ENCODE peak calls at places on chromosomes 3 and 15, in five cellular contexts. Q is IMR-90, O is SK-N-SH, I is GM12878, E is K562. Y is an unnamed sample.

GRCh38 chr15:76217029-76217866 is 94.0 kb downstream of the ETFA start:
- DNase-seq in Q (peak), O (no peak), I (no peak), E (no peak), Y (no peak)

GRCh38 chr3:123338021-123338619 is 110.8 kb downstream of the ADCY5 start:
- DNase-seq in Q (no peak), O (no peak), I (no peak), E (no peak), Y (no peak)

GRCh38 chr3:152209776-152210175 is 59.0 kb upstream of the MBNL1 start:
- DNase-seq in Q (no peak), O (no peak), I (no peak), E (no peak), Y (no peak)

GRCh38 chr15:25504307-25504706 is 65.5 kb upstream of the UBE3A start:
- DNase-seq in Q (peak), O (no peak), I (no peak), E (no peak), Y (no peak)

GRCh38 chr15:64566629-64567427 is 106.5 kb downstream of the ZNF609 start:
- DNase-seq in Q (no peak), O (no peak), I (no peak), E (peak), Y (no peak)

GRCh38 chr3:156033428-156033827 is 87.0 kb upstream of the KCNAB1 start:
- DNase-seq in Q (no peak), O (no peak), I (no peak), E (no peak), Y (no peak)

GRCh38 chr15:87500240-87500639 is 756.3 kb downstream of the NTRK3 start:
- DNase-seq in Q (no peak), O (peak), I (no peak), E (no peak), Y (no peak)

GRCh38 chr3:32818431-32819085 is 761 bp downstream of the TRIM71 start:
- DNase-seq in Q (no peak), O (peak), I (no peak), E (no peak), Y (no peak)

GRCh38 chr15:81955709-81956108 is 90.1 kb downstream of the MEX3B start:
- DNase-seq in Q (peak), O (no peak), I (no peak), E (no peak), Y (no peak)

GRCh38 chr3:194871864-194872668 is 186.4 kb downstream of the FAM43A start:
- DNase-seq in Q (peak), O (peak), I (no peak), E (no peak), Y (peak)
- TF ChIP-seq RCOR1 in Q (no peak), O (no peak), I (no peak), E (no peak), Y (no peak)

DNA sequence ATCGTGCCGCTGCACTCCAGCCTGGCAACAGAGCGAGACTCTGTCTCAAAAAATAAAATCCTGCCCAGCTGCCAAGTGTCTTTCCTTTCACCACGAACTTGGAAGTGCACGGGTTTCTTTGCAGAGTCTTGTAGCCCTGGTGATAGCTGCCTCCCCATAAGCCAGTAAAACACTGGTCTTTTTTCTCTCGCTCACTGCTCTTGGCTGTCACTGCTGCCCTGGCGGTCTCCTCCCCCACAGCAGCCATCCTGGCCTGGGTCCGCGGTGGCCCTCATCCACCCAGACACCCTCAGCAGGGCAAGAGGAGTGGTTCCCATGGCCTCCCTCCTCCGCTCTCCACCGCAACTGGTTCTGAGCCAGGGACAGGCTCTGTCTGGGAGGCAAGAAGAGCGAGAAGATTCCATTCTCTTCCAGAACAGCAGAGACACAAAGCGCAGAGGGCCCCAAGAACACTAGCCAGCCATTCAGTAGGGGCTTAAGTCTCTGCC is 44.4 kb downstream of the KLHL25 start:
- DNase-seq in Q (peak), O (no peak), I (no peak), E (no peak), Y (no peak)
- TF ChIP-seq RCOR1 in Q (no peak), O (no peak), I (no peak), E (no peak), Y (no peak)

GRCh38 chr3:11588755-11589154 is 55.0 kb downstream of the VGLL4 start:
- DNase-seq in Q (no peak), O (no peak), I (no peak), E (no peak), Y (no peak)

GRCh38 chr3:11592460-11593298 is 51.0 kb downstream of the VGLL4 start:
- DNase-seq in Q (peak), O (no peak), I (no peak), E (no peak), Y (no peak)

GRCh38 chr3:11589706-11590105 is 54.0 kb downstream of the VGLL4 start:
- DNase-seq in Q (no peak), O (no peak), I (no peak), E (no peak), Y (no peak)

GRCh38 chr3:11591401-11592266 is 52.1 kb downstream of the VGLL4 start:
- DNase-seq in Q (peak), O (no peak), I (no peak), E (no peak), Y (no peak)

GRCh38 chr3:11591006-11591360 is 52.7 kb downstream of the VGLL4 start:
- DNase-seq in Q (peak), O (no peak), I (no peak), E (no peak), Y (no peak)
- TF ChIP-seq RCOR1 in Q (no peak), O (no peak), I (no peak), E (no peak), Y (no peak)

DNA sequence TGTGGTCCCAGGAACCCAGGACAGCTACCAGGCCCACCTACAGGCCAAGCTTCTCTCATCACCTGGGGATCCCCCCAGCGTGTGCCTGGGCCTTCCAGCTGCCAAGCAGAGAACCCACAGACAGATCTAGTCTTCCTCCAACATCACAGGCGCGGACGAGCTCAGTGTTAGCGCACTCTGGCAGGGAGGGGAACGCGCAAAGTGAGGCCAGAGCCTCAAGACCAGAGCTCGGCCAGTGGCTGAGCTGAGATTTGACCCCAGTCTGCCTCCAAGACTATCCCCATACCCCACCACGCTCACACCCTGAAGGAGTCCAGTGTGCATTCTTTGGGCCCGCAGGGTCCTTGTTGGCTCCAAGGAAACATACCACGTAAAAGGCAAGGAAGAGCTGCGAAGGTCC is 5.1 kb downstream of the MFGE8 start:
- DNase-seq in Q (no peak), O (no peak), I (no peak), E (no peak), Y (no peak)
- TF ChIP-seq RCOR1 in Q (no peak), O (no peak), I (no peak), E (no peak), Y (no peak)

GRCh38 chr3:52253314-52254260 is 8.0 kb downstream of the PPM1M start:
- DNase-seq in Q (no peak), O (no peak), I (peak), E (no peak), Y (no peak)
- TF ChIP-seq RCOR1 in Q (no peak), O (no peak), I (no peak), E (no peak), Y (no peak)